ENCODE peak calls at places on chromosomes 16 and 17, in five cellular contexts. H is fibroblast of the aortic adventitia, A is epithelial cell of proximal tubule, U is fibroblast of pulmonary artery, F is psoas muscle. Q is an unnamed sample.

GRCh38 chr17:51142597-51142996 is 10.8 kb upstream of the NME1 start:
- DNase-seq in F (no peak), H (no peak), U (no peak), A (no peak), Q (no peak)

GRCh38 chr16:19700319-19700781 is 17.7 kb downstream of the KNOP1 start:
- DNase-seq in F (no peak), H (peak), U (peak), A (peak), Q (peak)

GRCh38 chr16:58492735-58493134 is 7.2 kb upstream of the NDRG4 start:
- DNase-seq in A (no peak), F (no peak), U (no peak), H (no peak), Q (no peak)

GRCh38 chr17:50201226-50201854 is at the start of gene COL1A1:
- DNase-seq in A (no peak), U (peak), F (peak), H (peak), Q (peak)

GRCh38 chr16:13436641-13437423 is 483.1 kb upstream of the ERCC4 start:
- DNase-seq in H (no peak), F (no peak), U (no peak), A (peak), Q (peak)

GRCh38 chr17:42513686-42514085 is 22.4 kb upstream of the NAGLU start:
- DNase-seq in F (no peak), U (no peak), H (no peak), A (no peak), Q (no peak)

GRCh38 chr16:62035115-62036092 is 834 bp downstream of the CDH8 start:
- DNase-seq in A (no peak), F (no peak), H (no peak), U (no peak), Q (no peak)

GRCh38 chr16:48611329-48612137 is 1.6 kb upstream of the N4BP1 start:
- DNase-seq in F (no peak), U (no peak), A (no peak), H (no peak), Q (no peak)

GRCh38 chr16:3674513-3675295 is 20.2 kb downstream of the DNASE1 start:
- DNase-seq in F (no peak), U (no peak), A (no peak), H (no peak), Q (no peak)

GRCh38 chr17:42674755-42675347 is 1.9 kb downstream of the PLEKHH3 start:
- DNase-seq in H (no peak), U (no peak), A (no peak), F (peak), Q (no peak)

GRCh38 chr17:51627776-51628175 is 367.4 kb downstream of the UTP18 start:
- DNase-seq in F (no peak), U (no peak), A (no peak), H (no peak), Q (no peak)

GRCh38 chr17:52648995-52649394 is 490.5 kb upstream of the CA10 start:
- DNase-seq in F (no peak), H (no peak), U (no peak), A (no peak), Q (no peak)

GRCh38 chr16:13798211-13798610 is 121.7 kb upstream of the ERCC4 start:
- DNase-seq in U (no peak), F (no peak), A (no peak), H (no peak), Q (no peak)

GRCh38 chr16:20610192-20610891 is 34.2 kb upstream of the ACSM2B start:
- DNase-seq in F (no peak), U (no peak), A (no peak), H (no peak), Q (no peak)

GRCh38 chr17:77429985-77430752 is 289.4 kb downstream of the SEC14L1 start:
- DNase-seq in A (peak), F (peak), H (peak), U (peak), Q (peak)

GRCh38 chr17:41178341-41178740 is 320 bp upstream of the KRTAP4-2 start:
- DNase-seq in F (no peak), H (peak), A (peak), U (no peak), Q (peak)

GRCh38 chr16:10253344-10253855 is 71.2 kb upstream of the GRIN2A start:
- DNase-seq in A (no peak), F (no peak), U (no peak), H (no peak), Q (no peak)

GRCh38 chr17:9187828-9188227 is 166.5 kb downstream of the NTN1 start:
- DNase-seq in U (no peak), H (no peak), A (no peak), F (no peak), Q (no peak)

GRCh38 chr17:39665642-39666221 is 583 bp downstream of the TCAP start:
- DNase-seq in U (no peak), A (no peak), H (no peak), F (peak), Q (no peak)

GRCh38 chr17:1485311-1485747 is 7.2 kb downstream of the MYO1C start:
- DNase-seq in H (no peak), A (no peak), F (peak), U (no peak), Q (no peak)

GRCh38 chr16:56347670-56348069 is 77.7 kb downstream of the AMFR start:
- DNase-seq in A (no peak), U (no peak), F (no peak), H (no peak), Q (no peak)

GRCh38 chr17:48747445-48748363 is 19.2 kb upstream of the HOXB13 start:
- DNase-seq in A (no peak), F (no peak), U (no peak), H (no peak), Q (no peak)

GRCh38 chr17:29766796-29767327 is 144.2 kb upstream of the CORO6 start:
- DNase-seq in U (no peak), H (no peak), A (no peak), F (no peak), Q (peak)

GRCh38 chr17:29772981-29773380 is 150.3 kb upstream of the CORO6 start:
- DNase-seq in F (no peak), H (no peak), A (no peak), U (no peak), Q (no peak)

GRCh38 chr17:29771561-29771960 is 148.8 kb upstream of the CORO6 start:
- DNase-seq in H (no peak), A (no peak), U (no peak), F (no peak), Q (no peak)

GRCh38 chr17:29764748-29765147 is 142.0 kb upstream of the CORO6 start:
- DNase-seq in F (no peak), U (no peak), A (no peak), H (no peak), Q (no peak)

GRCh38 chr17:29769225-29769624 is 146.5 kb upstream of the CORO6 start:
- DNase-seq in U (no peak), F (no peak), H (no peak), A (no peak), Q (no peak)
- TF ChIP-seq CTCF in U (no peak), F (no peak), H (no peak), A (no peak), Q (no peak)

DNA sequence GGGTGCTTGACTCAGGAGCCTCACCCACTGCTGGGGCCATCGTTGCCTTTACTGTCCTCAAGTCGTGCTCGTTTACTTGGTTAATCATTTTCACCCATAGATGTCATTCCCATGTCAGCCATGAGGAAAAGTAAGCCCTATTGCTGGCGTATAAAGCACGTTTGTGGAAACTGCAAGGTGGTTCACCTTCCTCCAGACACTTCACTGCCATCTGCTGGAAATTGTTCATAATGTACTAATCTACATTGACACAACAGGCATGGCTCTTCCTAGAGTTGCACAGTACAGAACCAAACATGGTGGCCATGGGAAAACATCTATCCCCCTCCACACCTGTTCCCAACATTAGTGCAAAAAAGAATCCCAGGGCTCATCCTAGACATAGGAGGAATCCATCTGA is 116.6 kb downstream of the ZNF18 start:
- DNase-seq in A (peak), U (no peak), F (no peak), H (no peak), Q (no peak)
- TF ChIP-seq CTCF in A (peak), U (no peak), F (no peak), H (no peak), Q (no peak)

GRCh38 chr16:68113059-68113757 is 28.0 kb downstream of the NFATC3 start:
- DNase-seq in H (no peak), F (no peak), U (no peak), A (no peak), Q (no peak)

GRCh38 chr16:68113765-68114240 is 28.6 kb downstream of the NFATC3 start:
- DNase-seq in H (no peak), A (no peak), U (no peak), F (no peak), Q (no peak)

GRCh38 chr16:68117884-68118283 is 32.7 kb downstream of the NFATC3 start:
- DNase-seq in U (no peak), F (no peak), A (no peak), H (no peak), Q (no peak)

GRCh38 chr16:68115851-68116250 is 30.7 kb downstream of the NFATC3 start:
- DNase-seq in H (no peak), F (no peak), U (no peak), A (no peak), Q (no peak)

DNA sequence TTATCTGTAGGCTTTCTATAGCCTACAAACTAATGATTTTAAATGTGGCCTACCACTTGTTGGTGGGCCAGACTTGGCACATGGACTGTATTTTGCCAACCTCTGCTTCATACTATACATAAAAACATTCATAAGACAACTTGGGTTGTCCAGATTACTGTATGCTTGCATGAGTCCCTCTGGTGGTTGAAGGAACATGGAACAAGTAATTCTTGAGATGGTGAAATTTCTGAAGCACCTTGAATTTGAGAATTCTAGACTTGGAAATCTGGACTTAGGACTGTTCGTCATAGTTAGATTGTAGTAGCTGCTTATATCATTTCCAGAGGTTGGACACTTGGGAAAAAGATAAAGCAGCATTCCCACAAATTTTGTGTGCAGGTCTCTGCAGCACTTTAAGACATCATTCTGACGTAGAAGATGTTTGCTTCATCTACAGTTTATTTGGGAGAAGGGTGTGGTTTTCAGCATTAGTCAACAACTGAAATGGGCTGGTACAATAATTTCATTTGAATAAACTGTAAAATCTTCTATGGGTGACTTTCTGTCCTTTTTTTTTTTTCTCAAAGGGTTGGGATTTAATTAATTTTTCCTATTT is 31.2 kb downstream of the NFATC3 start:
- DNase-seq in A (no peak), H (peak), F (no peak), U (peak), Q (peak)
- TF ChIP-seq CTCF in A (peak), H (peak), F (peak), U (peak), Q (peak)

DNA sequence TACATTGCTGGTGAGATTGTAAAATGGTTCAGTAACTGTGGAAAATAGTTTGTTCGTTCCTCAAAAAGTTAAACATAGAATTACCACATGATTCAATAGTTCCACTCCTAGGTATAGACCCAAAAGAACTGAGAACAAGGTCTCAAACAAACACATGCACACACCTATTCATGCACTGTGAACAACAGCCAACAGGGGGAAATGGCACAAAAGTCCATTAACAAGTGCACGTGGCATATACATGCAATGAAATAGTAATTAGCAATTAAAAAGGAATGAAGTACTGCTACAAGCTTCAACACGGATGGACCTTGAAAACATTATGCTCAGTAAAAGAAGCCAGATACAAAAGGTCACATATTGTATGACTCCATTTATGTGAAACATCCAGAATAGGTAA is 23.8 kb downstream of the SDK2 start:
- DNase-seq in F (no peak), H (no peak), U (no peak), A (no peak), Q (no peak)
- TF ChIP-seq CTCF in F (no peak), H (no peak), U (no peak), A (no peak), Q (no peak)

GRCh38 chr17:44200478-44201155 is 933 bp upstream of the ATXN7L3 start:
- DNase-seq in H (no peak), F (peak), A (no peak), U (no peak), Q (no peak)

GRCh38 chr17:44197107-44197506 is 2.6 kb downstream of the ATXN7L3 start:
- DNase-seq in F (no peak), H (no peak), U (no peak), A (no peak), Q (no peak)

GRCh38 chr17:44198721-44199552 is 747 bp downstream of the ATXN7L3 start:
- DNase-seq in U (peak), A (no peak), F (peak), H (no peak), Q (peak)

GRCh38 chr17:44199553-44200477 is at the start of gene ATXN7L3:
- DNase-seq in F (peak), A (no peak), H (peak), U (peak), Q (peak)

DNA sequence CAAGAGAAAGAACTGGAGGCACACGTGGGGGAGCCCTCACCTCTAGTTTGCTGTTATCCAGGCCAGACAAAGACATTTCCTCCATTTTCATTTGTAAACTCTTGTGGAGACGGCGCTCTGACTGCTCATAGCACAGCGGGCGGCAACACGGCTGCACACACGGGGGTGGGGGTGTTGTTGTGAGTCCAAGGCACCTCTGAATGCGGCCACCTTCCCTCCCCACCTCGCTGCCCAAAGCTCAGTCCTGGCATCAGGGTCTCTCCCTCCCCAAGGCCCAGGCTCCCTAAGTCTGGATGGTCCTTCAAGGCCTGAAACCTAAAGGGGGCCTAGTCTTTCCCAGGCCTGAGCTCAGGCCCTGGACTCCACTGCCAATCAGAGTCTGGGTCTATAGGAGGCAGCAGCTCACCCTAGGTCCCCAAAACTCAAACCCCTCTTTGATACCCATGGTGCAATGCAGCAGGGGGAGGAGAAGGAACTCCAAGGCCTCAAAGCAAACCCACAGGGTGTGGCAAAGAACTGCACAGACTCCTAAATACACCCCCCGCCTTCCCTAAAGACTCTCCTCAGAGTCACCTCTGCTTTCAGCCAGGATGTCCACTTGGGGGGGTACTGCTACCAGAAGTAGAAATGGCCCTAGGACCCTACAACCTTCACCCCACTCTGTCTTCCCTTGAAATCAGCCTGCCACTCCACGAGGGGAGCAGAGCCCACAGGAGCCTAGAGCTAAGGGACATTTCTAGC is 1.5 kb downstream of the ATXN7L3 start:
- DNase-seq in F (no peak), U (peak), A (no peak), H (peak), Q (peak)
- TF ChIP-seq CTCF in F (no peak), U (no peak), A (peak), H (no peak), Q (peak)

GRCh38 chr16:30984669-30985400 is at the start of gene HSD3B7:
- DNase-seq in A (no peak), U (peak), H (peak), F (peak), Q (peak)

GRCh38 chr16:30986129-30986991 is 1.4 kb downstream of the HSD3B7 start:
- DNase-seq in H (no peak), F (no peak), U (no peak), A (no peak), Q (no peak)

GRCh38 chr16:30987581-30988190 is 2.7 kb downstream of the HSD3B7 start:
- DNase-seq in U (no peak), F (no peak), A (no peak), H (no peak), Q (no peak)

GRCh38 chr16:30983898-30984610 is 953 bp upstream of the HSD3B7 start:
- DNase-seq in A (no peak), F (no peak), U (no peak), H (no peak), Q (no peak)

DNA sequence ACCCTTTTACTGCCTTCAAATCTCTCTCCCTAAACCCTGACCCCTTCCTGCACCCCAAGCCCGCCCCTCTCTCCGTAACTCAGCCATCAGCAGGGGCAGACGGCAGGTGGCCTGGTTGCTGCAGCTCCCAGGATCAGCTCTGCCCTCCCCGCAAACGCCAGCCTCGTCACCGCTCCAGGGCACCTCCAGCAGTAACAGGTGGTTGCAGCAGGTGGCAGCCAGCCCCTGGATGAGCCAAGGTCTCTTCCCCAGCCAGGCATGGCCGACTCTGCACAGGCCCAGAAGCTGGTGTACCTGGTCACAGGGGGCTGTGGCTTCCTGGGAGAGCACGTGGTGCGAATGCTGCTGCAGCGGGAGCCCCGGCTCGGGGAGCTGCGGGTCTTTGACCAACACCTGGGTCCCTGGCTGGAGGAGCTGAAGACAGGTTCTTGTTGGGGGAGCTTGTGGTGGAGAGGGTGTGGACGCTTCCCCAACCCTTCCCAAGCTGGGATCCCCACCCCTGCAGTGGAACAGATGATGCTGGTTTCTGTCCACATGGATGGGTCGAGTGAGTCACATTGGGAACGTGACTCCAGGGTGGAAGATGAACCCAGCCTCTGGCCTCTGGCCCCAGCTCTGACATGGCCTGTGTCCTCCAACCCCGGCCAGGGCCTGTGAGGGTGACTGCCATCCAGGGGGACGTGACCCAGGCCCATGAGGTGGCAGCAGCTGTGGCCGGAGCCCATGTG is 558 bp downstream of the HSD3B7 start:
- DNase-seq in F (peak), H (peak), A (no peak), U (no peak), Q (peak)
- TF ChIP-seq CTCF in F (no peak), H (no peak), A (peak), U (no peak), Q (no peak)

Q was measured in AG10803.